ENCODE peak calls at places on chromosome 1, in six cellular contexts. V is SHP77; G is KG1; K is CD8-positive, alpha-beta T cell; J is amniotic stem cell; W is GM04503. H is an unnamed sample.

GRCh38 chr1:184483101-184483813 is 96.4 kb downstream of the C1orf21 start:
- DNase-seq in V (no peak), G (peak), K (no peak), J (no peak), W (peak), H (no peak)

GRCh38 chr1:178119623-178120022 is 25.7 kb downstream of the RASAL2 start:
- DNase-seq in V (no peak), G (peak), K (no peak), J (no peak), W (no peak), H (no peak)

GRCh38 chr1:38502772-38503171 is 356.8 kb downstream of the RRAGC start:
- DNase-seq in V (no peak), G (no peak), K (no peak), J (no peak), W (no peak), H (peak)

GRCh38 chr1:56576880-56577858 is 2.2 kb downstream of the PLPP3 start:
- DNase-seq in V (no peak), G (no peak), K (no peak), J (no peak), W (no peak), H (no peak)

GRCh38 chr1:44723496-44724407 is 7.2 kb downstream of the RNU5D-1 start:
- DNase-seq in V (no peak), G (peak), K (peak), J (no peak), W (no peak), H (no peak)

GRCh38 chr1:91650764-91651163 is 150.1 kb downstream of the CDC7 start:
- DNase-seq in V (no peak), G (no peak), K (no peak), J (peak), W (peak), H (no peak)

GRCh38 chr1:45753248-45754037 is 3.0 kb upstream of the IPP start:
- DNase-seq in V (no peak), G (no peak), K (no peak), J (no peak), W (no peak), H (no peak)

GRCh38 chr1:201540846-201541735 is 2.2 kb downstream of the NAV1 start:
- DNase-seq in V (no peak), G (no peak), K (no peak), J (no peak), W (no peak), H (no peak)

GRCh38 chr1:29685387-29685786 is 449.1 kb downstream of the PTPRU start:
- DNase-seq in V (no peak), G (no peak), K (no peak), J (no peak), W (no peak), H (no peak)

GRCh38 chr1:3032970-3033794 is 11.9 kb downstream of the ACTRT2 start:
- DNase-seq in V (no peak), G (no peak), K (peak), J (no peak), W (no peak), H (no peak)

GRCh38 chr1:56376188-56376984 is 203.0 kb downstream of the PLPP3 start:
- DNase-seq in V (no peak), G (no peak), K (no peak), J (no peak), W (peak), H (peak)

GRCh38 chr1:13749543-13750307 is 49.7 kb downstream of the PRDM2 start:
- DNase-seq in V (no peak), G (no peak), K (peak), J (no peak), W (no peak), H (peak)

GRCh38 chr1:211370669-211371068 is 44.0 kb downstream of the TRAF5 start:
- DNase-seq in V (no peak), G (no peak), K (no peak), J (no peak), W (no peak), H (no peak)

GRCh38 chr1:102836991-102837390 is 271.3 kb downstream of the COL11A1 start:
- DNase-seq in V (no peak), G (no peak), K (no peak), J (no peak), W (no peak), H (no peak)

GRCh38 chr1:8409107-8409506 is 91.2 kb downstream of the SLC45A1 start:
- DNase-seq in V (no peak), G (no peak), K (no peak), J (no peak), W (no peak), H (no peak)

GRCh38 chr1:227654431-227654830 is 80.7 kb downstream of the JMJD4 start:
- DNase-seq in V (no peak), G (no peak), K (no peak), J (no peak), W (no peak), H (no peak)

GRCh38 chr1:902802-903201 is 20.9 kb upstream of the SAMD11 start:
- DNase-seq in V (no peak), G (no peak), K (no peak), J (no peak), W (no peak), H (no peak)

GRCh38 chr1:206766251-206766856 is 4.2 kb upstream of the IL19 start:
- DNase-seq in V (no peak), G (peak), K (peak), J (peak), W (peak), H (no peak)

GRCh38 chr1:52306227-52307006 is 59.6 kb downstream of the CC2D1B start:
- DNase-seq in V (peak), G (no peak), K (no peak), J (no peak), W (no peak), H (no peak)

GRCh38 chr1:16955186-16955585 is 25.2 kb downstream of the MFAP2 start:
- DNase-seq in V (no peak), G (no peak), K (no peak), J (no peak), W (no peak), H (no peak)